ENCODE peak calls at places on chromosomes 13 and 19, in ten cellular contexts. S is AG10803, D is fibroblast of mammary gland, X is breast epithelium, L is tibial artery, C is foreskin fibroblast, W is astrocyte of the spinal cord, U is fibroblast of pulmonary artery, B is Peyer's patch, G is BJ. Y is an unnamed sample.
A peak's percentile ranks its signal among the peaks of the same experiment; 100 is the strongest.

GRCh38 chr19:384801-385169 is 24.2 kb downstream of the C2CD4C start:
- DNase-seq in B (no peak), S (no peak), G (no peak), X (no peak), C (no peak), L (no peak), U (no peak), D (no peak), W (no peak), Y (no peak)

GRCh38 chr19:54462713-54463530 is 656 bp downstream of the LENG9 start:
- DNase-seq in D (peak; percentile 60), C (peak; percentile 65), U (peak; percentile 70), G (no peak), W (peak; percentile 61), S (peak; percentile 63), L (peak; percentile 52), B (peak; percentile 86), X (peak; percentile 54), Y (no peak)

GRCh38 chr19:54248016-54248601 is 5.5 kb upstream of the LILRA6 start:
- DNase-seq in D (peak; percentile 33), L (peak; percentile 48), C (peak; percentile 35), B (peak; percentile 54), X (peak; percentile 18), G (no peak), S (no peak), U (peak; percentile 42), W (no peak), Y (no peak)

GRCh38 chr13:22332411-22332810 is 661.5 kb downstream of the FGF9 start:
- DNase-seq in X (no peak), G (no peak), B (no peak), D (no peak), L (no peak), C (no peak), U (no peak), W (no peak), S (no peak), Y (no peak)

GRCh38 chr19:51514866-51515481 is 13.4 kb upstream of the SIGLEC12 start:
- DNase-seq in G (no peak), D (peak; percentile 57), S (peak; percentile 56), L (no peak), X (no peak), C (peak; percentile 30), W (peak; percentile 45), U (peak; percentile 69), B (no peak), Y (peak; percentile 3)

GRCh38 chr13:74975122-74975521 is 506.8 kb downstream of the TBC1D4 start:
- DNase-seq in G (no peak), D (no peak), C (no peak), W (no peak), X (no peak), B (no peak), U (no peak), S (no peak), L (no peak), Y (no peak)

GRCh38 chr13:40026741-40027140 is 371.3 kb downstream of the COG6 start:
- DNase-seq in G (no peak), S (no peak), X (no peak), C (no peak), W (no peak), U (no peak), B (no peak), L (no peak), D (no peak), Y (no peak)

GRCh38 chr13:49580980-49581680 is 4.2 kb downstream of the RCBTB1 start:
- DNase-seq in W (no peak), S (no peak), G (no peak), L (no peak), B (no peak), U (no peak), C (no peak), X (no peak), D (no peak), Y (no peak)

GRCh38 chr19:56253737-56254136 is 18.8 kb upstream of the EDDM13 start:
- DNase-seq in X (no peak), U (peak; percentile 82), L (no peak), W (peak; percentile 65), C (peak; percentile 29), S (peak; percentile 63), B (no peak), D (peak; percentile 72), G (no peak), Y (peak; percentile 27)

GRCh38 chr19:12763100-12763499 is 11.5 kb downstream of the BEST2 start:
- DNase-seq in B (no peak), D (no peak), G (no peak), S (no peak), L (no peak), U (no peak), C (no peak), W (no peak), X (no peak), Y (no peak)

GRCh38 chr19:18478545-18479311 is 40.8 kb upstream of the ISYNA1 start:
- DNase-seq in C (peak; percentile 86), D (peak; percentile 87), B (peak; percentile 89), L (peak; percentile 91), S (peak; percentile 95), U (peak; percentile 92), X (peak; percentile 64), W (peak; percentile 53), G (peak; percentile 72), Y (peak; percentile 79)

GRCh38 chr19:23406716-23407115 is 11.4 kb upstream of the ZNF91 start:
- DNase-seq in G (no peak), D (no peak), B (peak; percentile 76), C (no peak), X (no peak), W (no peak), S (no peak), U (no peak), L (no peak), Y (no peak)

GRCh38 chr19:55112781-55113569 is 4.5 kb downstream of the PPP1R12C start:
- DNase-seq in C (no peak), D (no peak), U (no peak), X (no peak), W (no peak), S (no peak), G (no peak), L (no peak), B (no peak), Y (no peak)

GRCh38 chr13:50800091-50800739 is 43.3 kb downstream of the DLEU7 start:
- DNase-seq in X (no peak), W (peak; percentile 13), D (no peak), L (no peak), C (no peak), S (no peak), G (no peak), B (no peak), U (no peak), Y (no peak)

GRCh38 chr19:6740589-6741348 is 1.3 kb downstream of the TRIP10 start:
- DNase-seq in L (peak; percentile 60), B (peak; percentile 70), C (no peak), U (no peak), D (peak; percentile 19), X (no peak), G (no peak), W (peak; percentile 37), S (peak; percentile 23), Y (no peak)

GRCh38 chr19:43395561-43395960 is 19.1 kb upstream of the TEX101 start:
- DNase-seq in L (no peak), C (no peak), G (no peak), B (no peak), S (no peak), X (no peak), W (no peak), U (no peak), D (no peak), Y (no peak)

GRCh38 chr19:47582320-47582909 is 9.5 kb upstream of the ZNF541 start:
- DNase-seq in W (peak; percentile 22), G (no peak), U (peak; percentile 80), L (no peak), C (no peak), S (peak; percentile 24), D (peak; percentile 36), X (no peak), B (no peak), Y (peak; percentile 76)

GRCh38 chr19:41431426-41432386 is 4.5 kb upstream of the B3GNT8 start:
- DNase-seq in S (peak; percentile 54), U (peak; percentile 52), W (peak; percentile 14), L (no peak), X (no peak), D (peak; percentile 48), B (no peak), C (peak; percentile 50), G (no peak), Y (no peak)
- TF ChIP-seq CTCF in S (peak; percentile 49), U (peak; percentile 40), W (peak; percentile 49), L (no peak), X (no peak), D (peak; percentile 41), B (peak; percentile 49), C (peak; percentile 47), G (peak; percentile 44), Y (peak; percentile 48)

GRCh38 chr19:58400916-58401824 is 5.7 kb downstream of the RNF225 start:
- DNase-seq in G (peak; percentile 96), X (peak; percentile 100), C (peak; percentile 99), S (peak; percentile 99), W (peak; percentile 100), B (peak; percentile 100), L (peak; percentile 100), U (peak; percentile 100), D (peak; percentile 99), Y (peak; percentile 97)
- H3K4me3 ChIP-seq in G (peak overlapping the region; percentile 50), X (peak overlapping the region; percentile 71), C (peak overlapping the region; percentile 62), S (peak overlapping the region; percentile 78), W (peak overlapping the region; percentile 69), B (peak overlapping the region; percentile 59), L (peak overlapping the region; percentile 61), U (peak overlapping the region; percentile 63), D (peak overlapping the region; percentile 68), Y (peak overlapping the region; percentile 71)

GRCh38 chr19:14091086-14091884 is 734 bp upstream of the SAMD1 start:
- DNase-seq in B (peak; percentile 72), S (peak; percentile 60), L (no peak), G (no peak), X (peak; percentile 49), D (peak; percentile 58), C (peak; percentile 40), U (peak; percentile 70), W (peak; percentile 60), Y (no peak)
- TF ChIP-seq CTCF in B (no peak), S (peak; percentile 25), L (peak; percentile 17), G (peak; percentile 34), X (peak; percentile 10), D (peak; percentile 4), C (peak; percentile 21), U (peak; percentile 18), W (peak; percentile 8), Y (peak; percentile 6)

GRCh38 chr19:46402725-46403124 is 10.6 kb downstream of the CCDC8 start:
- DNase-seq in C (no peak), X (no peak), L (no peak), D (no peak), W (no peak), U (no peak), B (no peak), S (no peak), G (no peak), Y (no peak)

GRCh38 chr19:46407891-46408426 is 5.4 kb downstream of the CCDC8 start:
- DNase-seq in D (no peak), L (no peak), B (no peak), X (no peak), G (no peak), W (no peak), C (no peak), U (no peak), S (no peak), Y (no peak)

GRCh38 chr19:46404039-46404883 is 9.1 kb downstream of the CCDC8 start:
- DNase-seq in D (peak; percentile 61), C (peak; percentile 55), S (peak; percentile 48), W (peak; percentile 34), L (peak; percentile 59), X (peak; percentile 54), B (peak; percentile 58), G (no peak), U (peak; percentile 41), Y (no peak)

GRCh38 chr19:46408611-46409039 is 4.7 kb downstream of the CCDC8 start:
- DNase-seq in W (peak; percentile 16), C (peak; percentile 72), U (peak; percentile 62), L (peak; percentile 84), X (peak; percentile 75), G (no peak), D (peak; percentile 58), S (peak; percentile 48), B (peak; percentile 64), Y (no peak)

GRCh38 chr19:46404884-46405658 is 8.3 kb downstream of the CCDC8 start:
- DNase-seq in L (no peak), G (no peak), S (no peak), D (peak; percentile 53), W (no peak), B (no peak), U (peak; percentile 63), C (peak; percentile 50), X (peak; percentile 53), Y (no peak)
- H3K4me3 ChIP-seq in L (peak overlapping the region; percentile 52), G (no peak overlapping the region), S (no peak overlapping the region), D (no peak overlapping the region), W (no peak overlapping the region), B (no peak overlapping the region), U (no peak overlapping the region), C (peak overlapping the region; percentile 40), X (peak overlapping the region; percentile 57), Y (no peak overlapping the region)